ENCODE peak calls at places on chromosomes 5 and 9, in five cellular contexts. One of them, this sample, is unnamed.

GRCh38 chr5:93359296-93359957 is 221.6 kb downstream of the NR2F1-AS1 start:
- DNase-seq in HCT116: peak
- DNase-seq in fibroblast of lung: peak
- DNase-seq in H9: no peak
- DNase-seq in IMR-90: peak
- DNase-seq in this sample: no peak

GRCh38 chr5:134567651-134568338 is 42.3 kb downstream of the JADE2 start:
- DNase-seq in HCT116: no peak
- DNase-seq in fibroblast of lung: peak
- DNase-seq in H9: no peak
- DNase-seq in IMR-90: peak
- DNase-seq in this sample: no peak

GRCh38 chr5:400282-401215 is 42.4 kb upstream of the EXOC3 start:
- DNase-seq in HCT116: no peak
- DNase-seq in fibroblast of lung: peak
- DNase-seq in H9: no peak
- DNase-seq in IMR-90: peak
- DNase-seq in this sample: no peak

GRCh38 chr5:33588654-33589372 is 148.0 kb downstream of the TARS1 start:
- DNase-seq in HCT116: peak
- DNase-seq in fibroblast of lung: no peak
- DNase-seq in H9: peak
- DNase-seq in IMR-90: no peak
- DNase-seq in this sample: peak

GRCh38 chr5:157481666-157482065 is 21.7 kb downstream of the NIPAL4 start:
- DNase-seq in HCT116: no peak
- DNase-seq in fibroblast of lung: no peak
- DNase-seq in H9: no peak
- DNase-seq in IMR-90: no peak
- DNase-seq in this sample: no peak

GRCh38 chr9:1732670-1733069 is 282.5 kb upstream of the SMARCA2 start:
- DNase-seq in HCT116: no peak
- DNase-seq in fibroblast of lung: no peak
- DNase-seq in H9: no peak
- DNase-seq in IMR-90: no peak
- DNase-seq in this sample: no peak

GRCh38 chr5:159341914-159342313 is 11.6 kb upstream of the IL12B start:
- DNase-seq in HCT116: peak
- DNase-seq in fibroblast of lung: peak
- DNase-seq in H9: no peak
- DNase-seq in IMR-90: peak
- DNase-seq in this sample: peak

GRCh38 chr5:36035696-36036095 is 31.0 kb downstream of the UGT3A2 start:
- DNase-seq in HCT116: no peak
- DNase-seq in fibroblast of lung: no peak
- DNase-seq in H9: no peak
- DNase-seq in IMR-90: no peak
- DNase-seq in this sample: no peak

GRCh38 chr9:5292141-5292540 is 12.4 kb downstream of the RLN2 start:
- DNase-seq in HCT116: no peak
- DNase-seq in fibroblast of lung: no peak
- DNase-seq in H9: no peak
- DNase-seq in IMR-90: no peak
- DNase-seq in this sample: no peak

GRCh38 chr5:167792538-167792937 is 498.9 kb upstream of the WWC1 start:
- DNase-seq in HCT116: no peak
- DNase-seq in fibroblast of lung: no peak
- DNase-seq in H9: no peak
- DNase-seq in IMR-90: no peak
- DNase-seq in this sample: no peak

GRCh38 chr5:141647851-141648250 is 3.4 kb downstream of the FCHSD1 start:
- DNase-seq in HCT116: no peak
- DNase-seq in fibroblast of lung: no peak
- DNase-seq in H9: no peak
- DNase-seq in IMR-90: no peak
- DNase-seq in this sample: no peak

GRCh38 chr5:78512440-78512839 is 136.1 kb downstream of the LHFPL2 start:
- DNase-seq in HCT116: no peak
- DNase-seq in fibroblast of lung: no peak
- DNase-seq in H9: no peak
- DNase-seq in IMR-90: no peak
- DNase-seq in this sample: no peak

GRCh38 chr5:78509145-78509865 is 139.3 kb downstream of the LHFPL2 start:
- DNase-seq in HCT116: no peak
- DNase-seq in fibroblast of lung: no peak
- DNase-seq in H9: no peak
- DNase-seq in IMR-90: no peak
- DNase-seq in this sample: no peak

GRCh38 chr5:78508231-78508765 is 140.3 kb downstream of the LHFPL2 start:
- DNase-seq in HCT116: no peak
- DNase-seq in fibroblast of lung: peak
- DNase-seq in H9: no peak
- DNase-seq in IMR-90: peak
- DNase-seq in this sample: no peak

GRCh38 chr5:78511116-78511906 is 137.3 kb downstream of the LHFPL2 start:
- DNase-seq in HCT116: no peak
- DNase-seq in fibroblast of lung: no peak
- DNase-seq in H9: no peak
- DNase-seq in IMR-90: no peak
- DNase-seq in this sample: no peak

DNA sequence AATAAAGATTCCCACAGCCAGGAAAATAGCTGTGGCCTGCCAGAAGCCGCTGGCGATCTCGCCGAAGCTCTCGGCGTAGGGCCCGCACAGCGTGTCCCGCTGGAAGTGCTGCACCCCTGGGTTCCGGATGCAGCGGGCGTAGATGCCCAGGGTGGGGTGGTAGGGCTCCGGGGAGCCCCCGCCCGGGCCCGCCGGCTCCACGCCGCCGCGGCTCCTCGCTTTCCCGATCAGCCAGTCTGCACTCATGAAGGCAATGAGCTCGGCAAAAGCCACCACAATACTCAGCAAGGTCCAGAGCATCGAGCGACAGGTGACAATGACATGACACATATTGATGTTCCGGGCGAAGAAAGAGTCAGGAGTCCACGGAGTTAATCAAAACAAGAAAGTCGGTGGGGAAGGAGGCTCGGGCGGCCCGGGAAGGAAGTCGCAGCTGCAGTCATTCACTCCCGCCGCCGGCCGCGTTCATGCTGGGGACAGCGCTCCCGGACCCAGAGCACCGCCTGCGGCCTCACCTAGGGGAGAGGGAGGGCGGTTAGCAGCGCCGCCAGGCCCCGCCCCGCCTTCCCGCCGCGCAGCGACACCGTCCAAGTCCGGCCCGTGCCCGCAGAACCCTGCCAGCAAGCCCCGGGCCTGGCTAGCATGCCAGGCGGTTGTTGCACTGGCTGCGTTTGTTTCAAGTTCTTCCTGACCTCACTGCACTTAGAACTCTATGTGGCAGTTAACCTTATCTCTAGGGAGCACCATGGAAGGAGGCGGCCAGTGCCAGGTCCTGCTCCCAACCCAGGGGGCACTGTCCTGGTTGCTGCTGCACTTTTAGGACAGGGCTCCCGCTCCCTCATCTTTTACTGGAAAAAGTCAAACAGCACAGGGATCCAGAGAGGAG is 138.4 kb downstream of the LHFPL2 start:
- DNase-seq in HCT116: no peak
- DNase-seq in fibroblast of lung: no peak
- DNase-seq in H9: peak
- DNase-seq in IMR-90: no peak
- DNase-seq in this sample: peak
- TF ChIP-seq CTCF in HCT116: no peak
- TF ChIP-seq CTCF in fibroblast of lung: peak
- TF ChIP-seq CTCF in H9: peak
- TF ChIP-seq CTCF in IMR-90: no peak
- TF ChIP-seq CTCF in this sample: no peak

GRCh38 chr9:128455849-128456612 is at the start of gene ODF2:
- DNase-seq in HCT116: peak
- DNase-seq in fibroblast of lung: peak
- DNase-seq in H9: peak
- DNase-seq in IMR-90: peak
- DNase-seq in this sample: peak

GRCh38 chr9:128454991-128455390 is 815 bp upstream of the ODF2 start:
- DNase-seq in HCT116: no peak
- DNase-seq in fibroblast of lung: no peak
- DNase-seq in H9: no peak
- DNase-seq in IMR-90: no peak
- DNase-seq in this sample: no peak

GRCh38 chr9:128456613-128457061 is 831 bp downstream of the ODF2 start:
- DNase-seq in HCT116: peak
- DNase-seq in fibroblast of lung: peak
- DNase-seq in H9: peak
- DNase-seq in IMR-90: peak
- DNase-seq in this sample: peak

GRCh38 chr9:128459011-128459410 is 3.2 kb downstream of the ODF2 start:
- DNase-seq in HCT116: no peak
- DNase-seq in fibroblast of lung: no peak
- DNase-seq in H9: no peak
- DNase-seq in IMR-90: no peak
- DNase-seq in this sample: no peak

DNA sequence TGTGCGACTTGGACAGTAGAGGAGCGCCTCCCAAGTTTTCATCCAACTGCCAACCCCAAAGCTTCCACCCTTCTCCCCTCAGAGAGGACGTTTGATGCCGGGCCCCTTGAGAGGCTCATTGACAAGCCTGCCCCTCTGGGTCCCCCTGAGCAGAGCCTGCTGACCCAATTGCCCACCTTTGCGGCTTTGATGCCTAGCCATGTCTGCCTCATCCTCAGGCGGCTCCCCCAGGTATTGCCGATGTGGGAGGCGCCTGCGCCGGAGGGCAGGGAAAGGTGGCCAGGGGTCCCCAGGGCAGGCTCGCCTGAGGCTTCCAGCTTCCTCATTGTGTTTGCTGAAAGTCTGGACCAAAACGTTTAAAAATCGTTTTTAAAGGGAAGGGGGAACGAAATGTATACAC is 1.4 kb downstream of the ODF2 start:
- DNase-seq in HCT116: no peak
- DNase-seq in fibroblast of lung: no peak
- DNase-seq in H9: peak
- DNase-seq in IMR-90: no peak
- DNase-seq in this sample: no peak
- H2AFZ ChIP-seq in HCT116: no peak
- H2AFZ ChIP-seq in fibroblast of lung: no peak
- H2AFZ ChIP-seq in H9: no peak
- H2AFZ ChIP-seq in IMR-90: peak
- H2AFZ ChIP-seq in this sample: peak

GRCh38 chr5:154421868-154422267 is 23.9 kb upstream of the SAP30L start:
- DNase-seq in HCT116: peak
- DNase-seq in fibroblast of lung: peak
- DNase-seq in H9: peak
- DNase-seq in IMR-90: peak
- DNase-seq in this sample: peak
- TF ChIP-seq CTCF in HCT116: peak
- TF ChIP-seq CTCF in fibroblast of lung: peak
- TF ChIP-seq CTCF in H9: peak
- TF ChIP-seq CTCF in IMR-90: peak
- TF ChIP-seq CTCF in this sample: peak

GRCh38 chr9:128733256-128733655 is 9.3 kb upstream of the ZDHHC12 start:
- DNase-seq in HCT116: peak
- DNase-seq in fibroblast of lung: peak
- DNase-seq in H9: peak
- DNase-seq in IMR-90: peak
- DNase-seq in this sample: no peak
- H2AFZ ChIP-seq in HCT116: no peak
- H2AFZ ChIP-seq in fibroblast of lung: peak
- H2AFZ ChIP-seq in H9: no peak
- H2AFZ ChIP-seq in IMR-90: peak
- H2AFZ ChIP-seq in this sample: no peak

DNA sequence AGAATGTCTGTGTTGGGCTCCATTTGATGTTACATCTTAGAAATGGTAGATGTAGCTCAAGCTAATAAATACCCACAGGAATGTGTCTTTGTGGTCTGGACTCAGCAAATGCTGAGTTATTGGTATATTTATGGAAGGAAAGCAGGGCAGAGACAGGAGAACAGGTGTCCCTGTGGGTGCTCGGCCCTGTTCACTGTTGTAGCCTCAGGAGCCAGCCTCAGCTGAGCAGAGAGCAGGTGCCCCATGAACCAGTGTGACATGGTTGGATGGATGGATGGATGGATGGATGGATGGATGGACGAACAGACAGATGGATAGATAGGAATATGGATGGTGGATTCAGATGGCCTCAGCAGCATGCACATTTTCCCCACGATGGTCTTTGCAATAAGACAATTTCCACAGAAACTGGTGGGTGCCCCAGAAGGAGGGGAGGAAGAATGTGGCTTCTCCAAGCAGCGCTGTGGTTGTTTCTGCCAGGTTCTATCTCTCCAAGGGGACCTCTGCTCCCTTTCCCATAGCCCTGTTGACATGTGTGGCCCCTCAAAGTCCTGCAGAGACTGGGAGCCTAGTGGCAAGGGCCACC is 8.2 kb upstream of the IRF1 start:
- DNase-seq in HCT116: no peak
- DNase-seq in fibroblast of lung: no peak
- DNase-seq in H9: no peak
- DNase-seq in IMR-90: peak
- DNase-seq in this sample: no peak
- TF ChIP-seq CTCF in HCT116: no peak
- TF ChIP-seq CTCF in fibroblast of lung: no peak
- TF ChIP-seq CTCF in H9: no peak
- TF ChIP-seq CTCF in IMR-90: no peak
- TF ChIP-seq CTCF in this sample: no peak

GRCh38 chr5:133111299-133111698 is 59.5 kb downstream of the HSPA4 start:
- DNase-seq in HCT116: peak
- DNase-seq in fibroblast of lung: peak
- DNase-seq in H9: peak
- DNase-seq in IMR-90: peak
- DNase-seq in this sample: peak
- H2AFZ ChIP-seq in HCT116: peak
- H2AFZ ChIP-seq in fibroblast of lung: no peak
- H2AFZ ChIP-seq in H9: no peak
- H2AFZ ChIP-seq in IMR-90: peak
- H2AFZ ChIP-seq in this sample: peak

GRCh38 chr5:169265888-169266287 is 35.1 kb downstream of the SLIT3 start:
- DNase-seq in HCT116: no peak
- DNase-seq in fibroblast of lung: peak
- DNase-seq in H9: no peak
- DNase-seq in IMR-90: peak
- DNase-seq in this sample: no peak
- TF ChIP-seq CTCF in HCT116: peak
- TF ChIP-seq CTCF in fibroblast of lung: peak
- TF ChIP-seq CTCF in H9: peak
- TF ChIP-seq CTCF in IMR-90: peak
- TF ChIP-seq CTCF in this sample: peak

GRCh38 chr5:32323741-32324140 is 11.0 kb upstream of the MTMR12 start:
- DNase-seq in HCT116: no peak
- DNase-seq in fibroblast of lung: no peak
- DNase-seq in H9: peak
- DNase-seq in IMR-90: no peak
- DNase-seq in this sample: no peak
- H2AFZ ChIP-seq in HCT116: no peak
- H2AFZ ChIP-seq in fibroblast of lung: no peak
- H2AFZ ChIP-seq in H9: no peak
- H2AFZ ChIP-seq in IMR-90: no peak
- H2AFZ ChIP-seq in this sample: no peak

GRCh38 chr9:133429641-133430161 is 7.5 kb downstream of the ADAMTS13 start:
- DNase-seq in HCT116: no peak
- DNase-seq in fibroblast of lung: no peak
- DNase-seq in H9: peak
- DNase-seq in IMR-90: peak
- DNase-seq in this sample: no peak
- TF ChIP-seq CTCF in HCT116: no peak
- TF ChIP-seq CTCF in fibroblast of lung: peak
- TF ChIP-seq CTCF in H9: peak
- TF ChIP-seq CTCF in IMR-90: peak
- TF ChIP-seq CTCF in this sample: no peak

This sample was measured in DND-41.